ENCODE peak calls at places on chromosomes 16 and 17, in ten cellular contexts. D is IMR-90, K is SK-N-SH, L is tibial nerve, B is pancreas, T is Peyer's patch, P is upper lobe of right lung, S is HCT116, Q is esophagus muscularis mucosa, E is heart right ventricle. I is an unnamed sample. For H3K36me3 and H3K27me3, the result is how much of the 10 kb centered on the place peaks cover.

GRCh38 chr16:27404163-27404823 is 2.3 kb downstream of the IL21R start:
- DNase-seq in D (no peak), K (no peak), L (no peak), B (no peak), T (no peak), P (no peak), S (no peak), Q (peak), E (no peak), I (no peak)

GRCh38 chr17:17722081-17722905 is 41.0 kb downstream of the RAI1 start:
- DNase-seq in D (peak), K (peak), L (no peak), B (no peak), T (no peak), P (no peak), S (no peak), Q (no peak), E (no peak), I (peak)

GRCh38 chr17:82088838-82089722 is 9.0 kb downstream of the FASN start:
- DNase-seq in D (no peak), K (no peak), L (no peak), B (no peak), T (no peak), P (no peak), S (no peak), Q (no peak), E (no peak), I (no peak)

GRCh38 chr16:23803591-23804123 is 32.1 kb upstream of the PRKCB start:
- DNase-seq in D (peak), K (peak), L (peak), B (no peak), T (peak), P (peak), S (peak), Q (no peak), E (peak), I (peak)

GRCh38 chr16:10868562-10869469 is 8.2 kb upstream of the CIITA start:
- DNase-seq in D (no peak), K (no peak), L (peak), B (peak), T (no peak), P (peak), S (no peak), Q (no peak), E (peak), I (no peak)

GRCh38 chr17:78873519-78874340 is 29.3 kb downstream of the CEP295NL start:
- DNase-seq in D (peak), K (peak), L (no peak), B (peak), T (no peak), P (no peak), S (no peak), Q (no peak), E (no peak), I (no peak)

GRCh38 chr16:20773679-20774078 is 9.9 kb downstream of the ACSM3 start:
- DNase-seq in D (no peak), K (no peak), L (no peak), B (no peak), T (no peak), P (no peak), S (no peak), Q (no peak), E (no peak), I (no peak)

GRCh38 chr16:77863250-77863649 is 74.9 kb downstream of the VAT1L start:
- DNase-seq in D (no peak), K (no peak), L (no peak), B (no peak), T (no peak), P (no peak), S (no peak), Q (no peak), E (peak), I (no peak)

GRCh38 chr17:72115789-72116520 is 4.9 kb upstream of the SOX9 start:
- DNase-seq in D (no peak), K (no peak), L (no peak), B (no peak), T (no peak), P (no peak), S (no peak), Q (no peak), E (no peak), I (peak)

GRCh38 chr17:29214215-29215146 is 32.2 kb upstream of the CRYBA1 start:
- DNase-seq in D (no peak), K (no peak), L (no peak), B (no peak), T (no peak), P (no peak), S (no peak), Q (no peak), E (no peak), I (no peak)

GRCh38 chr17:5667871-5668270 is 83.6 kb upstream of the NLRP1 start:
- DNase-seq in D (no peak), K (no peak), L (no peak), B (no peak), T (no peak), P (no peak), S (peak), Q (no peak), E (no peak), I (peak)

GRCh38 chr16:27097671-27098275 is 31.0 kb downstream of the C16orf82 start:
- DNase-seq in D (no peak), K (no peak), L (peak), B (no peak), T (no peak), P (no peak), S (no peak), Q (no peak), E (peak), I (no peak)

GRCh38 chr16:71440669-71441347 is 1.0 kb downstream of the TLE7 start:
- DNase-seq in D (no peak), K (peak), L (no peak), B (no peak), T (no peak), P (no peak), S (no peak), Q (no peak), E (no peak), I (peak)

GRCh38 chr17:62692721-62693431 is 65.4 kb downstream of the MRC2 start:
- DNase-seq in D (no peak), K (peak), L (no peak), B (no peak), T (no peak), P (no peak), S (no peak), Q (no peak), E (no peak), I (peak)

GRCh38 chr16:80993293-80993691 is 13.4 kb downstream of the CMC2 start:
- DNase-seq in D (peak), K (no peak), L (no peak), B (no peak), T (no peak), P (no peak), S (no peak), Q (no peak), E (no peak), I (no peak)

GRCh38 chr16:1673424-1674151 is 4.5 kb upstream of the JPT2 start:
- DNase-seq in D (no peak), K (no peak), L (no peak), B (no peak), T (no peak), P (no peak), S (no peak), Q (no peak), E (no peak), I (peak)
- H3K36me3 ChIP-seq in D (half or more), K (half or more), L (under half), B (under half), T (under half), P (half or more), S (under half), Q (half or more), E (half or more), I (half or more)

GRCh38 chr16:1922357-1922756 is 4.1 kb upstream of the HS3ST6 start:
- DNase-seq in D (no peak), K (no peak), L (no peak), B (no peak), T (no peak), P (no peak), S (no peak), Q (no peak), E (no peak), I (no peak)
- H3K27me3 ChIP-seq in D (half or more), K (under half), L (under half), B (under half), T (under half), P (half or more), S (under half), Q (under half), E (half or more), I (half or more)

DNA sequence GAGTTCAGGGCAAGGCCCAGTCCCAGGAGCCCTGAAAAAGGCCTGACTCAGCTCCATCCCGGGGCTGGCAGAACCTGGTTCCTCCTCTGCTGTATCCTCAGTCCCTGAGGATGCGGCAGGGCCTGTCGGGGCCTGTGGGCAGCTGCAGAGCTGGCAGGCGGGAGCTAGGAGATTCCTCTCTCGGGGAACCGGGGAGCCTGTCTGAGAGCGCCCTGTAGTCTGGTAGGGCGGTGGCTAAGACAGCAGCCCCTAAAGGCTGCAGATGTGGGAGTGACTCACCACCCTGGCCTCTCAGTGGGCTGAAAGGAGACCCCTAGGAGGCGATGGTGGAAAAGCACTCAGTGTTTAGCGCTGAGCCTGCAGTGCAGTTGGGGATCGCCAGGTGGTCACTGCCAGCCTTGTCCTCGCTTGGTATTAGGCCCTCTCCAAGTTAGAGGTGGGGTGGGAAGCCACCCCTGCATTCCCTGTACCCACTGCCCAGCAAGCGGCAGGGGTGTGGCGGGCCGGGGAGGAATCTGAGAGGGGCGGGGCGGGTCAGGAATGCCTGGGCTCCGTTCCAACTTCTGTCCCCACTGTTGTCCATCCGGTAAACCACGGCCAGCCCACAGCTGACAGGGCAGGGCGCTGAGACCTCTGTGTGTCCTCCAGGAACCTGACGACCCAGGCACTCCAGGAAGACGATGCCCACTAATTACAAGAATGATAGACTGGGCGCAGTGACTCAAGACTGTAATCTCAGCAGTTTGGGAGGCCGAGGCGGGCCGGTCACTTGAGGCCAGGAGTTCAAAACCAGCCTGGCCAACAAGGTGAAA is 29.5 kb upstream of the CDH1 start:
- DNase-seq in D (no peak), K (no peak), L (no peak), B (peak), T (peak), P (peak), S (peak), Q (no peak), E (peak), I (peak)
- TF ChIP-seq CTCF in D (no peak), K (no peak), L (no peak), B (no peak), T (no peak), P (no peak), S (peak), Q (no peak), E (no peak), I (peak)

GRCh38 chr17:41907633-41908539 is 10.9 kb downstream of the ACLY start:
- DNase-seq in D (peak), K (peak), L (no peak), B (peak), T (peak), P (no peak), S (no peak), Q (no peak), E (no peak), I (no peak)

GRCh38 chr17:41910701-41911391 is 7.9 kb downstream of the ACLY start:
- DNase-seq in D (peak), K (no peak), L (no peak), B (no peak), T (no peak), P (no peak), S (no peak), Q (no peak), E (no peak), I (no peak)

GRCh38 chr17:41907185-41907556 is 11.6 kb downstream of the ACLY start:
- DNase-seq in D (peak), K (no peak), L (no peak), B (no peak), T (no peak), P (no peak), S (no peak), Q (no peak), E (no peak), I (no peak)

GRCh38 chr17:41906465-41907184 is 12.1 kb downstream of the ACLY start:
- DNase-seq in D (peak), K (no peak), L (no peak), B (no peak), T (no peak), P (no peak), S (no peak), Q (no peak), E (no peak), I (no peak)

DNA sequence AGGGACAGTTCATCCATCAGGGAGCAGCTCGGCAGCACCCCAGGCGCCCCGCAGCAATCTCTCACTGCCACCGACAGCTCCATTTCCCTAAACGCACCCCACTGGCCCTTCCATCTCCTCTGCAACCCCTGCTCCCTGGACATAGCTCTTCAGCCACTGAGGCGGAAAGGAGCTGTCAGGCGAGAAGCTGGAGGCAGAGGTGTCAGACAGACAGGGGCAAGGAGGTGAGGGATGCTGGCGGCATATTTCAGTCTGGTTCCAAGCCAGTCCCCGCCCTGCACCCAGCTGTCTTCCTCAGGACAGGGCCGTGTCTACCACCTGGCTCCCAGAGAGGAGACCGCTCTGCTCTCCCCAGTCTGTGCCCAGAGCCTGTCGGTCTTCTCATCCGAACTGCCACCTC is 9.7 kb downstream of the ACLY start:
- DNase-seq in D (no peak), K (no peak), L (no peak), B (no peak), T (no peak), P (no peak), S (no peak), Q (no peak), E (no peak), I (no peak)
- H3K36me3 ChIP-seq in D (half or more), K (half or more), L (under half), B (under half), T (under half), P (half or more), S (half or more), Q (half or more), E (half or more), I (half or more)

DNA sequence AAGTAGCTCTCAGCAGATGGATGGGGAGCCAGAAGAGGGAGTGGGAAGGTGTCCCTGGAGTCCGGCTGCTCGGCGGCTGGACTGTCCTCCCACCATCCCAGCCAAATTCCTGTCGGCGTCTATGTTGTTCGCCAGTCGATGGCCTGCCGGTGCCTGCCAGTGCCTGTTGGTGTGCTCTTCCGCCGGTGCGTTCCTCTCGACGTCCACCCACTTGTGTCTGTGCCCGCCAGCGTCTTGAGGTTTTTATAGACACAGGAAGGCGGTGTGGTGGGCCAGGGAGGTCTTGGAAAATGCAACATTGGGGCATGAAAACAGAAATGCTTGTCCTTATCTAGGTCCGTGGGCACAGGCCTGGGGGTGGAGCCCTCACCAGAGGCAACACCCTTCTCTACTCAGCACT is 167.8 kb downstream of the IRF8 start:
- DNase-seq in D (no peak), K (no peak), L (no peak), B (no peak), T (no peak), P (no peak), S (no peak), Q (no peak), E (no peak), I (no peak)
- H3K27me3 ChIP-seq in D (under half), K (half or more), L (under half), B (under half), T (under half), P (under half), S (under half), Q (under half), E (half or more), I (under half)